ENCODE peak calls at places on chromosomes 16 and 17, in ten cellular contexts. J is CD8-positive, alpha-beta T cell; H is cardiac muscle cell; Z is left ventricle myocardium inferior; C is naive thymus-derived CD4-positive, alpha-beta T cell; G is keratinocyte; L is heart left ventricle; Y is left lung; D is ascending aorta; S is MM.1S. X is an unnamed sample. For H3K4me1, the result is how much of the 10 kb centered on the place peaks cover.

GRCh38 chr16:14283786-14284185 is 212.7 kb downstream of the MRTFB start:
- DNase-seq in J (no peak), Z (no peak), H (no peak), Y (no peak), D (no peak), C (no peak), G (no peak), S (no peak), L (no peak), X (peak)

GRCh38 chr17:75873587-75874322 is 4.6 kb downstream of the TRIM47 start:
- DNase-seq in G (no peak), C (no peak), S (no peak), H (no peak), L (no peak), D (no peak), J (no peak), Z (no peak), Y (no peak), X (no peak)

GRCh38 chr17:60457148-60457547 is 34.9 kb downstream of the CHCT1 start:
- DNase-seq in H (no peak), C (no peak), Z (no peak), Y (no peak), S (no peak), J (no peak), G (no peak), L (no peak), D (no peak), X (no peak)

GRCh38 chr17:65901394-65901793 is 290.5 kb downstream of the CEP112 start:
- DNase-seq in S (no peak), Z (no peak), D (no peak), Y (no peak), L (no peak), H (no peak), C (no peak), G (no peak), J (no peak), X (no peak)

GRCh38 chr17:82023447-82024241 is 539 bp downstream of the LRRC45 start:
- DNase-seq in Z (no peak), C (no peak), Y (no peak), H (peak), G (no peak), L (no peak), J (no peak), S (peak), D (no peak), X (peak)

GRCh38 chr16:72637306-72637705 is 410.6 kb downstream of the ZFHX3 start:
- DNase-seq in H (peak), C (no peak), Y (no peak), G (no peak), L (no peak), S (no peak), J (no peak), D (no peak), Z (no peak), X (no peak)

GRCh38 chr17:17348872-17349723 is 45.9 kb downstream of the NT5M start:
- DNase-seq in Y (no peak), L (no peak), Z (no peak), C (no peak), S (no peak), G (no peak), D (no peak), H (peak), J (no peak), X (no peak)

GRCh38 chr17:83122834-83123233 is 43.4 kb downstream of the METRNL start:
- DNase-seq in G (no peak), Z (no peak), S (no peak), J (no peak), D (peak), H (no peak), Y (peak), L (no peak), C (no peak), X (peak)

GRCh38 chr17:47690121-47690520 is 3.8 kb upstream of the TBKBP1 start:
- DNase-seq in H (no peak), J (no peak), Y (no peak), C (peak), S (no peak), G (no peak), D (no peak), L (no peak), Z (no peak), X (no peak)

GRCh38 chr17:11487469-11487868 is 110.8 kb upstream of the DNAH9 start:
- DNase-seq in D (no peak), C (no peak), G (no peak), Z (no peak), H (no peak), L (no peak), S (no peak), Y (no peak), J (no peak), X (no peak)

GRCh38 chr17:81230043-81230820 is 7.5 kb upstream of the CEP131 start:
- DNase-seq in J (no peak), H (no peak), Y (peak), C (no peak), Z (no peak), G (no peak), D (no peak), S (no peak), L (no peak), X (no peak)

GRCh38 chr17:59972778-59973177 is 8.2 kb upstream of the RNFT1 start:
- DNase-seq in Z (no peak), S (no peak), L (no peak), G (no peak), Y (no peak), J (no peak), H (peak), C (no peak), D (no peak), X (no peak)

GRCh38 chr16:47581114-47581513 is 120.0 kb downstream of the PHKB start:
- DNase-seq in J (no peak), S (no peak), L (no peak), G (no peak), Z (no peak), Y (no peak), D (no peak), H (no peak), C (no peak), X (no peak)

GRCh38 chr17:49259663-49260010 is 29.1 kb upstream of the PHOSPHO1 start:
- DNase-seq in C (no peak), G (no peak), J (no peak), Z (no peak), D (no peak), Y (no peak), L (peak), S (no peak), H (no peak), X (no peak)

GRCh38 chr17:67608691-67609090 is 109.0 kb upstream of the NOL11 start:
- DNase-seq in C (no peak), L (no peak), S (no peak), Z (no peak), H (peak), Y (no peak), G (peak), D (no peak), J (no peak), X (no peak)

GRCh38 chr17:39617446-39618251 is 9.1 kb upstream of the PPP1R1B start:
- DNase-seq in Y (peak), C (peak), Z (peak), G (no peak), L (peak), S (peak), D (no peak), H (peak), J (peak), X (peak)

GRCh38 chr16:89320717-89321501 is 103.4 kb downstream of the ZNF778 start:
- DNase-seq in J (no peak), Y (peak), L (peak), C (no peak), D (no peak), S (no peak), H (peak), Z (peak), G (no peak), X (peak)

GRCh38 chr16:89924298-89924924 is 1.3 kb downstream of the TUBB3 start:
- DNase-seq in J (peak), L (no peak), G (no peak), H (peak), Y (peak), Z (no peak), C (peak), D (no peak), S (no peak), X (peak)

GRCh38 chr17:79814624-79814965 is 17.7 kb upstream of the CBX8 start:
- DNase-seq in S (no peak), Z (no peak), C (no peak), Y (no peak), H (no peak), J (no peak), G (no peak), D (no peak), L (no peak), X (no peak)
- H3K4me1 ChIP-seq in S (under half), Z (half or more), C (under half), Y (half or more), H (under half), J (under half), G (under half), D (under half), L (under half), X (under half)

GRCh38 chr16:3987231-3987630 is 106.7 kb upstream of the CREBBP start:
- DNase-seq in H (no peak), L (no peak), Y (no peak), J (no peak), G (no peak), D (no peak), C (no peak), S (no peak), Z (no peak), X (no peak)

GRCh38 chr16:3984111-3985060 is 103.9 kb upstream of the CREBBP start:
- DNase-seq in L (no peak), S (no peak), Y (no peak), J (no peak), C (no peak), G (no peak), D (no peak), H (no peak), Z (no peak), X (no peak)

GRCh38 chr16:3988824-3989223 is 108.3 kb upstream of the CREBBP start:
- DNase-seq in G (no peak), S (no peak), J (no peak), Z (no peak), H (no peak), Y (no peak), C (no peak), D (no peak), L (no peak), X (no peak)

GRCh38 chr16:3983081-3983520 is 102.6 kb upstream of the CREBBP start:
- DNase-seq in J (peak), C (peak), Y (no peak), L (peak), D (no peak), H (peak), Z (peak), S (peak), G (no peak), X (peak)

DNA sequence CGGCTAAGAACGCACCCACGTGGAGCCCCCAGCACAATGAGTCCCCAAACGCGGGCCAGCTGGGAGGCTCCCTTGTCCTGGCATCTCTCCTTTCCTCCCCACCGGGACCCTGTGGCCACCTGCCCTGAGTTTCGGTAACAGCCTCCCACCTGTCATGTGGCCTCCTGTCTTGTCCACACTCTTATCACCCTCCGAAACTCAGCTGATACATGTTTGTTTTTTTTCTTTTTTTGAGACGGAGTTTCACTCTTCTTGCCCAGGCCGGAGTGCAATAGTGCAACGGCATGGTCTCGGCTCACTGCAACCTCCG is 105.7 kb upstream of the CREBBP start:
- DNase-seq in L (no peak), J (no peak), C (no peak), S (peak), G (no peak), Z (no peak), D (no peak), H (no peak), Y (no peak), X (no peak)
- H3K4me3 ChIP-seq in L (no peak), J (no peak), C (no peak), S (no peak), G (no peak), Z (no peak), D (no peak), H (no peak), Y (no peak), X (no peak)

DNA sequence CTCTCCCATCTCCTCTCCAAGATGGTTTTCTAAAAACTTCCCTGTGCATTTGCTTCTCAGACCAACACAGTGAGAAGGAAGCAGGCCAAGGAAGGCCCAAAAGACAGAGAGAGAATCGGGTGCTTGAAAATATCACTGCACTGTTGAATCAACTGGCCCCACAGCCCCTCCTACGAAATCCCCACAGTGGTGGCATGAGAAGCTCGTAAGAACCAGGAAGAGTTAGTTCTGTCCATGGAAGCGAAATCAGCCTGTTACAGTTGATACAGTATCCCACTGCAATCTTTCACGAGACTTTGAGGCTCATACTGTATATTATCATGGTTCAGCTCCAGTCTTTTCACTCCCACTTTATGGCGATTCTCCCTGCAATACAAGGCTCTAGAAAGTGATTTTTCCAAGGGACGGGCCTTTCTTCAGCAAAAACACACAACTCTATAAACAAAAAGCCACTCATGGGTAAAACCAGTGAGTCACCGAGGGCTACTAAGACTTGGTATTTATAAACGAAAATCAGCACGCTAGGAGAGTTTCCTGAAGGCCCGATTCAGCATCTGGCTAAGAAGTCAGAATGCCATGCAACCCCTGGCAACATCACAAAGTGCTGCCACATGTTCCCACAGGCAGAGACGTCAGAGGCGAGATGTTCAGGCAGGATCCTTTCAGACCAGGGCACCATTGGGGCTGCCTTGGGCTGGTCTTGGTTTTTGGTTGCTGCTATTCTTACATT is 185.7 kb downstream of the IRX5 start:
- DNase-seq in Y (no peak), D (no peak), J (no peak), C (no peak), L (no peak), S (no peak), Z (no peak), G (no peak), H (no peak), X (no peak)
- H3K27ac ChIP-seq in Y (no peak), D (no peak), J (no peak), C (no peak), L (no peak), S (no peak), Z (no peak), G (no peak), H (no peak), X (no peak)

GRCh38 chr17:2064511-2064910 is 9.6 kb downstream of the HIC1 start:
- DNase-seq in Y (no peak), J (no peak), L (no peak), G (no peak), D (no peak), S (no peak), H (peak), C (no peak), Z (no peak), X (no peak)
- H3K4me1 ChIP-seq in Y (under half), J (under half), L (half or more), G (under half), D (under half), S (under half), H (under half), C (under half), Z (half or more), X (under half)

GRCh38 chr16:59905628-59906027 is 1171.5 kb upstream of the GOT2 start:
- DNase-seq in S (no peak), H (no peak), J (no peak), Z (no peak), C (no peak), D (no peak), Y (no peak), G (no peak), L (no peak), X (no peak)
- H3K4me3 ChIP-seq in S (no peak), H (no peak), J (no peak), Z (no peak), C (no peak), D (no peak), Y (no peak), G (no peak), L (no peak), X (no peak)

GRCh38 chr16:4514606-4515005 is 24.0 kb downstream of the CDIP1 start:
- DNase-seq in Y (no peak), H (no peak), J (no peak), G (no peak), D (no peak), S (peak), L (no peak), C (no peak), Z (no peak), X (no peak)
- H3K27ac ChIP-seq in Y (peak), H (no peak), J (peak), G (no peak), D (peak), S (peak), L (peak), C (peak), Z (peak), X (peak)

GRCh38 chr16:66519974-66520373 is 29.9 kb downstream of the TK2 start:
- DNase-seq in S (no peak), G (no peak), D (no peak), J (no peak), L (no peak), C (no peak), Y (no peak), Z (no peak), H (no peak), X (no peak)
- H3K4me1 ChIP-seq in S (half or more), G (half or more), D (under half), J (half or more), L (half or more), C (half or more), Y (half or more), Z (half or more), H (under half), X (under half)

GRCh38 chr16:29961127-29961478 is 776 bp upstream of the TMEM219 start:
- DNase-seq in Z (no peak), C (no peak), S (no peak), Y (no peak), J (no peak), G (no peak), D (no peak), L (no peak), H (no peak), X (no peak)

GRCh38 chr16:29959293-29959692 is 2.6 kb upstream of the TMEM219 start:
- DNase-seq in H (no peak), J (no peak), Y (no peak), L (no peak), S (no peak), G (no peak), D (no peak), C (no peak), Z (no peak), X (no peak)

GRCh38 chr16:29961479-29962343 is at the start of gene TMEM219:
- DNase-seq in S (peak), J (peak), Z (peak), D (peak), L (peak), G (peak), Y (peak), C (peak), H (peak), X (peak)

GRCh38 chr16:29962344-29962994 is 590 bp downstream of the TMEM219 start:
- DNase-seq in H (peak), Y (no peak), Z (no peak), D (no peak), L (no peak), S (no peak), J (no peak), G (no peak), C (no peak), X (no peak)

DNA sequence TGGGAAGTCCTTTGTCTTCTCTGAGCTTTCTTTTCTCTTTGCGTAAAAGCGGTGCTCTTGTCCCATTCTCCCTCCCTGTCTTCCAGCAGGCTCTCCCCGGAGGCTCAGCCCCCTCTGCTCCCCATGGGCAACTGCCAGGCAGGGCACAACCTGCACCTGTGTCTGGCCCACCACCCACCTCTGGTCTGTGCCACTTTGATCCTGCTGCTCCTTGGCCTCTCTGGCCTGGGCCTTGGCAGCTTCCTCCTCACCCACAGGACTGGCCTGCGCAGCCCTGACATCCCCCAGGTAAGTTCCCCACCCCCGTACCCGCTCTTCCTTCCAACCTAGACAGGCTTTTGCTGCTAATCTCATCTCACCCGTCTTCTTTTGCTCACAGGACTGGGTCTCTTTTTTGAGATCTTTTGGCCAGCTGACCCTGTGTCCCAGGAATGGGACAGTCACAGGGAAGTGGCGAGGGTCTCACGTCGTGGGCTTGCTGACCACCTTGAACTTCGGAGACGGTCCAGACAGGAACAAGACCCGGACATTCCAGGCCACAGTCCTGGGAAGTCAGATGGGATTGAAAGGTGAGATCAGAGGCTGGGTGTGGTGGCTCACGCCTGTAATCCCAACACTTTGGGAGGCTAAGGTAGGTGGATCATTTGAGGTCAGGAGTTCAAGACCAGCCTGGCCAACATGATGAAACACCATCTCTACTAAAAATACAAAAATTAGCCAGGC is 1.3 kb downstream of the TMEM219 start:
- DNase-seq in C (no peak), H (no peak), D (no peak), S (no peak), G (no peak), Y (peak), Z (no peak), L (no peak), J (no peak), X (no peak)
- H3K4me3 ChIP-seq in C (no peak), H (no peak), D (peak), S (peak), G (peak), Y (peak), Z (peak), L (peak), J (no peak), X (peak)

GRCh38 chr16:85193876-85194275 is 81.6 kb upstream of the CIBAR2 start:
- DNase-seq in C (no peak), Z (no peak), J (no peak), L (no peak), D (no peak), H (no peak), Y (peak), S (no peak), G (no peak), X (no peak)

GRCh38 chr16:85194528-85195270 is 82.4 kb upstream of the CIBAR2 start:
- DNase-seq in Y (no peak), S (no peak), L (no peak), H (no peak), G (no peak), C (no peak), D (no peak), J (no peak), Z (no peak), X (peak)

GRCh38 chr16:85191341-85191965 is 79.2 kb upstream of the CIBAR2 start:
- DNase-seq in H (no peak), J (no peak), Y (peak), G (no peak), L (no peak), C (no peak), D (no peak), Z (no peak), S (no peak), X (no peak)

GRCh38 chr16:85192233-85192632 is 80.0 kb upstream of the CIBAR2 start:
- DNase-seq in Y (no peak), Z (no peak), D (no peak), G (no peak), H (no peak), C (no peak), L (no peak), J (no peak), S (no peak), X (no peak)

GRCh38 chr16:85192736-85193493 is 80.6 kb upstream of the CIBAR2 start:
- DNase-seq in L (no peak), Y (peak), J (no peak), H (no peak), D (no peak), S (no peak), Z (no peak), C (no peak), G (no peak), X (no peak)
- H3K27ac ChIP-seq in L (no peak), Y (no peak), J (no peak), H (no peak), D (no peak), S (no peak), Z (no peak), C (no peak), G (no peak), X (no peak)

GRCh38 chr17:56624947-56625346 is 31.4 kb downstream of the NOG start:
- DNase-seq in L (no peak), J (no peak), G (no peak), C (no peak), Y (no peak), Z (no peak), D (no peak), S (no peak), H (no peak), X (no peak)
- H3K4me1 ChIP-seq in L (under half), J (under half), G (under half), C (under half), Y (under half), Z (under half), D (under half), S (under half), H (under half), X (under half)

X was measured in pancreas.